ENCODE peak calls at places on chromosomes 4 and X, in ten cellular contexts. H is brain pericyte; Y is activated T-cell treated with anti-CD3 and anti-CD28 coated beads, Interleukin-2, amount 50 U/mL, for 48 hours; K is fibroblast of mammary gland; X is MM.1S; P is hippocampal formation; Q is NCI-H2081; J is AML-193; B is nephron progenitor cell; E is upper lobe of right lung. N is an unnamed sample.

GRCh38 chr4:177680308-177680707 is 238.1 kb upstream of the AGA start:
- DNase-seq in P (no peak), X (peak; percentile 64), K (no peak), Q (no peak), B (no peak), Y (no peak), E (no peak), H (no peak), J (no peak), N (no peak)

GRCh38 chrX:9148626-9149385 is 114.9 kb upstream of the FAM9B start:
- DNase-seq in B (no peak), K (peak; percentile 80), E (no peak), H (no peak), Q (no peak), J (no peak), P (no peak), Y (no peak), X (no peak), N (peak; percentile 63)

GRCh38 chrX:31272472-31272775 is 200.6 kb upstream of the FTHL17 start:
- DNase-seq in X (no peak), P (no peak), H (no peak), E (no peak), K (no peak), B (no peak), J (no peak), Q (no peak), Y (no peak), N (no peak)

GRCh38 chr4:3447431-3448395 is 5.9 kb downstream of the HGFAC start:
- DNase-seq in Q (no peak), H (no peak), K (no peak), J (no peak), E (no peak), X (no peak), B (no peak), Y (no peak), P (no peak), N (no peak)

GRCh38 chr4:158578476-158578875 is 56.8 kb downstream of the RXFP1 start:
- DNase-seq in E (no peak), Y (no peak), K (peak; percentile 48), P (no peak), B (no peak), Q (no peak), J (peak; percentile 15), H (no peak), X (peak; percentile 14), N (no peak)

GRCh38 chr4:7854697-7855370 is 84.8 kb downstream of the AFAP1 start:
- DNase-seq in B (no peak), E (no peak), P (no peak), Y (peak; percentile 71), Q (no peak), X (no peak), K (no peak), H (no peak), J (no peak), N (no peak)

GRCh38 chr4:103137446-103137827 is 37.8 kb upstream of the BDH2 start:
- DNase-seq in X (no peak), H (no peak), E (no peak), Y (no peak), Q (no peak), J (no peak), B (no peak), P (no peak), K (peak; percentile 14), N (no peak)

GRCh38 chrX:35288657-35289056 is 346.1 kb downstream of the FAM47B start:
- DNase-seq in B (no peak), J (no peak), H (no peak), Q (no peak), Y (no peak), E (no peak), K (no peak), P (no peak), X (no peak), N (no peak)

GRCh38 chr4:186644316-186644638 is 79.4 kb downstream of the FAT1 start:
- DNase-seq in K (no peak), Y (no peak), X (no peak), Q (no peak), H (no peak), E (no peak), P (no peak), J (no peak), B (no peak), N (no peak)

GRCh38 chr4:77174426-77174825 is 17.4 kb downstream of the CCNG2 start:
- DNase-seq in H (no peak), B (no peak), Q (no peak), K (peak; percentile 26), P (no peak), J (no peak), X (no peak), Y (no peak), E (no peak), N (no peak)

GRCh38 chr4:108045687-108046024 is 56.0 kb downstream of the HADH start:
- DNase-seq in P (no peak), E (no peak), X (no peak), H (no peak), B (no peak), K (peak; percentile 70), Q (no peak), J (no peak), Y (no peak), N (no peak)

GRCh38 chr4:10879411-10880110 is 195.0 kb upstream of the CLNK start:
- DNase-seq in J (no peak), Q (no peak), P (no peak), X (no peak), Y (no peak), K (peak; percentile 59), E (no peak), H (no peak), B (no peak), N (no peak)

GRCh38 chrX:81564851-81565250 is 362.9 kb downstream of the SH3BGRL start:
- DNase-seq in K (no peak), B (no peak), X (no peak), Q (no peak), J (no peak), P (no peak), E (no peak), H (no peak), Y (no peak), N (no peak)

GRCh38 chr4:6182390-6183280 is 17.7 kb downstream of the JAKMIP1 start:
- DNase-seq in Y (no peak), E (no peak), Q (no peak), B (no peak), J (no peak), K (no peak), X (no peak), P (no peak), H (no peak), N (no peak)

GRCh38 chr4:8940792-8941491 is 69.3 kb upstream of the HMX1 start:
- DNase-seq in K (no peak), E (no peak), Q (no peak), P (no peak), J (no peak), Y (peak; percentile 28), B (peak; percentile 49), X (peak; percentile 55), H (no peak), N (no peak)

GRCh38 chrX:123803331-123803983 is 56.4 kb upstream of the XIAP start:
- DNase-seq in X (no peak), P (no peak), J (no peak), K (peak; percentile 83), Y (no peak), H (no peak), B (no peak), E (no peak), Q (peak; percentile 77), N (peak; percentile 94)

GRCh38 chrX:45619290-45619689 is 418.6 kb upstream of the DIPK2B start:
- DNase-seq in E (no peak), Q (peak; percentile 20), J (no peak), P (no peak), B (no peak), K (peak; percentile 10), X (no peak), Y (no peak), H (no peak), N (no peak)

GRCh38 chr4:16967722-16968121 is 69.3 kb upstream of the LDB2 start:
- DNase-seq in Q (no peak), E (no peak), Y (no peak), H (no peak), K (no peak), B (no peak), J (no peak), P (peak; percentile 8), X (no peak), N (no peak)

GRCh38 chr4:81355136-81355535 is 116.6 kb downstream of the RASGEF1B start:
- DNase-seq in K (no peak), P (no peak), H (no peak), J (no peak), X (no peak), Q (no peak), Y (no peak), E (no peak), B (no peak), N (no peak)

GRCh38 chr4:13524504-13525243 is 19.6 kb downstream of the NKX3-2 start:
- DNase-seq in E (no peak), H (no peak), J (no peak), P (no peak), X (no peak), Q (no peak), B (no peak), Y (no peak), K (peak; percentile 56), N (no peak)

GRCh38 chr4:185865901-185866328 is 53.9 kb upstream of the SORBS2 start:
- DNase-seq in B (no peak), Q (no peak), E (no peak), X (no peak), Y (no peak), J (no peak), P (no peak), H (no peak), K (peak; percentile 38), N (no peak)

GRCh38 chrX:153456161-153456560 is 10.3 kb upstream of the TREX2 start:
- DNase-seq in Y (no peak), H (no peak), B (no peak), E (no peak), Q (no peak), P (no peak), J (no peak), K (no peak), X (no peak), N (no peak)

GRCh38 chr4:87141428-87141827 is 79.0 kb downstream of the KLHL8 start:
- DNase-seq in P (no peak), J (no peak), H (no peak), X (no peak), K (no peak), B (no peak), Y (no peak), E (no peak), Q (no peak), N (no peak)

GRCh38 chrX:140190441-140191108 is 225.3 kb upstream of the CXorf66 start:
- DNase-seq in Q (no peak), P (no peak), J (no peak), Y (no peak), X (no peak), K (peak; percentile 1), B (no peak), E (no peak), H (no peak), N (no peak)

GRCh38 chrX:16175329-16175728 is 8.0 kb downstream of the MAGEB17 start:
- DNase-seq in P (no peak), J (no peak), E (no peak), Q (no peak), Y (no peak), H (no peak), B (no peak), X (no peak), K (no peak), N (no peak)

GRCh38 chr4:114178392-114178791 is 198.9 kb upstream of the ARSJ start:
- DNase-seq in B (no peak), H (no peak), Q (no peak), Y (no peak), J (no peak), X (no peak), K (no peak), E (no peak), P (no peak), N (no peak)

GRCh38 chrX:13923845-13924244 is 105.8 kb downstream of the GEMIN8 start:
- DNase-seq in J (no peak), P (no peak), Q (peak; percentile 74), B (no peak), K (no peak), H (no peak), Y (no peak), E (no peak), X (no peak), N (no peak)

GRCh38 chr4:106126062-106126461 is 189.9 kb downstream of the TBCK start:
- DNase-seq in J (no peak), K (no peak), P (no peak), Y (no peak), E (no peak), B (no peak), X (no peak), H (no peak), Q (no peak), N (no peak)

N was measured in RCC 7860.